ENCODE peak calls at places on chromosome 18, in ten cellular contexts. G is epithelial cell of esophagus; D is GM23248; S is upper lobe of right lung; U is nephron progenitor cell; C is cardiac fibroblast; N is HT1080; H is naive thymus-derived CD8-positive, alpha-beta T cell; W is germinal center; J is ELR. Q is an unnamed sample.

GRCh38 chr18:13260114-13260926 is 41.8 kb downstream of the LDLRAD4 start:
- DNase-seq in N (peak), J (no peak), G (no peak), C (no peak), U (no peak), S (peak), D (peak), W (no peak), H (no peak), Q (no peak)

GRCh38 chr18:26867471-26867870 is 2.0 kb upstream of the AQP4 start:
- DNase-seq in D (no peak), C (no peak), J (no peak), G (no peak), N (no peak), H (no peak), S (no peak), U (no peak), W (no peak), Q (no peak)

GRCh38 chr18:9876867-9877654 is 8.7 kb upstream of the TXNDC2 start:
- DNase-seq in G (peak), J (peak), C (peak), N (peak), D (peak), S (no peak), H (no peak), W (no peak), U (no peak), Q (no peak)

GRCh38 chr18:41940506-41941215 is 14.4 kb upstream of the PIK3C3 start:
- DNase-seq in S (no peak), C (peak), U (no peak), H (no peak), G (peak), J (peak), N (peak), D (peak), W (no peak), Q (no peak)

GRCh38 chr18:36387296-36387695 is 89.8 kb downstream of the FHOD3 start:
- DNase-seq in H (no peak), W (no peak), D (no peak), S (no peak), C (no peak), N (no peak), U (no peak), G (peak), J (no peak), Q (no peak)

GRCh38 chr18:12301263-12302005 is 6.6 kb upstream of the TUBB6 start:
- DNase-seq in N (no peak), J (no peak), W (no peak), D (no peak), C (no peak), S (no peak), H (no peak), U (no peak), G (no peak), Q (peak)

GRCh38 chr18:34993289-34993688 is 47.9 kb upstream of the MAPRE2 start:
- DNase-seq in S (no peak), N (no peak), U (no peak), W (no peak), C (no peak), D (no peak), G (peak), J (no peak), H (no peak), Q (no peak)

GRCh38 chr18:63309422-63309821 is 10.1 kb downstream of the BCL2 start:
- DNase-seq in H (peak), N (no peak), C (no peak), S (no peak), J (no peak), U (no peak), G (no peak), D (no peak), W (no peak), Q (no peak)

GRCh38 chr18:57668021-57668420 is 46.4 kb upstream of the NARS1 start:
- DNase-seq in J (no peak), G (no peak), S (no peak), N (no peak), D (no peak), W (no peak), U (no peak), H (no peak), C (no peak), Q (no peak)

GRCh38 chr18:3410273-3410672 is 39.7 kb upstream of the TGIF1 start:
- DNase-seq in H (no peak), J (no peak), D (no peak), G (no peak), C (no peak), S (no peak), U (no peak), N (no peak), W (no peak), Q (no peak)

GRCh38 chr18:44589709-44590108 is 91.0 kb upstream of the SETBP1 start:
- DNase-seq in G (peak), D (peak), C (peak), U (no peak), W (no peak), S (no peak), H (no peak), N (peak), J (peak), Q (no peak)

GRCh38 chr18:22044474-22045220 is 124.7 kb upstream of the GATA6 start:
- DNase-seq in H (no peak), J (no peak), U (no peak), W (no peak), S (no peak), C (no peak), G (peak), D (no peak), N (no peak), Q (no peak)

GRCh38 chr18:26777316-26778053 is 88.0 kb downstream of the AQP4 start:
- DNase-seq in G (peak), W (no peak), J (no peak), N (peak), D (no peak), C (peak), H (no peak), U (peak), S (no peak), Q (no peak)

GRCh38 chr18:12092398-12093229 is 1.0 kb upstream of the ANKRD62 start:
- DNase-seq in W (no peak), N (peak), J (peak), C (no peak), D (no peak), U (peak), G (peak), S (no peak), H (no peak), Q (no peak)

GRCh38 chr18:23761941-23762340 is 72.7 kb downstream of the LAMA3 start:
- DNase-seq in D (no peak), W (no peak), C (no peak), N (no peak), S (no peak), U (no peak), J (no peak), H (no peak), G (no peak), Q (no peak)

GRCh38 chr18:10544093-10544748 is 18.4 kb downstream of the NAPG start:
- DNase-seq in D (no peak), J (no peak), S (no peak), C (no peak), U (no peak), G (no peak), H (no peak), N (no peak), W (no peak), Q (no peak)

GRCh38 chr18:51051105-51051712 is 21.2 kb downstream of the SMAD4 start:
- DNase-seq in H (peak), J (peak), D (peak), G (peak), C (peak), N (peak), W (peak), S (no peak), U (peak), Q (no peak)

GRCh38 chr18:48815581-48816324 is 135.0 kb downstream of the SMAD7 start:
- DNase-seq in J (peak), G (no peak), N (peak), C (no peak), H (no peak), U (no peak), W (no peak), D (peak), S (peak), Q (peak)

GRCh38 chr18:51234117-51235010 is 36.9 kb upstream of the MEX3C start:
- DNase-seq in U (no peak), H (no peak), S (no peak), C (peak), N (peak), W (no peak), J (peak), D (peak), G (peak), Q (no peak)

GRCh38 chr18:73947180-73947989 is 200.2 kb downstream of the FBXO15 start:
- DNase-seq in H (no peak), G (no peak), U (no peak), W (no peak), C (no peak), J (no peak), N (no peak), D (no peak), S (no peak), Q (no peak)

GRCh38 chr18:63206433-63207153 is 113.0 kb downstream of the BCL2 start:
- DNase-seq in D (no peak), N (no peak), J (no peak), W (peak), U (no peak), S (no peak), G (no peak), C (no peak), H (no peak), Q (no peak)

GRCh38 chr18:68623342-68623741 is 91.6 kb downstream of the TMX3 start:
- DNase-seq in D (peak), S (no peak), N (peak), J (peak), U (peak), C (peak), G (peak), W (peak), H (peak), Q (no peak)

Q was measured in chondrocyte.